ENCODE peak calls at places on chromosomes 16 and 17, in eight cellular contexts. One of them, this sample, is unnamed.

GRCh38 chr16:87140211-87141200 is 176.7 kb downstream of the C16orf95 start:
- DNase-seq in hepatocyte: no peak
- DNase-seq in HFF-Myc: no peak
- DNase-seq in ovary: no peak
- DNase-seq in lung: no peak
- DNase-seq in heart right ventricle: no peak
- DNase-seq in fibroblast of mammary gland: no peak
- DNase-seq in pancreas: no peak
- DNase-seq in this sample: no peak

GRCh38 chr17:38868095-38868967 is 1.5 kb upstream of the LASP1 start:
- DNase-seq in hepatocyte: peak
- DNase-seq in HFF-Myc: no peak
- DNase-seq in ovary: peak
- DNase-seq in lung: peak
- DNase-seq in heart right ventricle: peak
- DNase-seq in fibroblast of mammary gland: peak
- DNase-seq in pancreas: peak
- DNase-seq in this sample: peak

GRCh38 chr17:6940186-6940649 is 55.6 kb upstream of the ALOX12 start:
- DNase-seq in hepatocyte: no peak
- DNase-seq in HFF-Myc: no peak
- DNase-seq in ovary: no peak
- DNase-seq in lung: no peak
- DNase-seq in heart right ventricle: no peak
- DNase-seq in fibroblast of mammary gland: peak
- DNase-seq in pancreas: no peak
- DNase-seq in this sample: no peak

GRCh38 chr16:68200120-68200783 is 35.7 kb downstream of the ESRP2 start:
- DNase-seq in hepatocyte: peak
- DNase-seq in HFF-Myc: no peak
- DNase-seq in ovary: no peak
- DNase-seq in lung: no peak
- DNase-seq in heart right ventricle: no peak
- DNase-seq in fibroblast of mammary gland: peak
- DNase-seq in pancreas: no peak
- DNase-seq in this sample: peak

GRCh38 chr17:7575959-7576358 is 3.5 kb upstream of the CD68 start:
- DNase-seq in hepatocyte: no peak
- DNase-seq in HFF-Myc: no peak
- DNase-seq in ovary: no peak
- DNase-seq in lung: no peak
- DNase-seq in heart right ventricle: no peak
- DNase-seq in fibroblast of mammary gland: no peak
- DNase-seq in pancreas: no peak
- DNase-seq in this sample: no peak

GRCh38 chr17:78474631-78475146 is 96.2 kb downstream of the PGS1 start:
- DNase-seq in hepatocyte: no peak
- DNase-seq in HFF-Myc: no peak
- DNase-seq in ovary: no peak
- DNase-seq in lung: no peak
- DNase-seq in heart right ventricle: no peak
- DNase-seq in fibroblast of mammary gland: no peak
- DNase-seq in pancreas: no peak
- DNase-seq in this sample: no peak

GRCh38 chr17:14923981-14924380 is 341.1 kb downstream of the PMP22 start:
- DNase-seq in hepatocyte: no peak
- DNase-seq in HFF-Myc: no peak
- DNase-seq in ovary: no peak
- DNase-seq in lung: no peak
- DNase-seq in heart right ventricle: no peak
- DNase-seq in fibroblast of mammary gland: peak
- DNase-seq in pancreas: no peak
- DNase-seq in this sample: peak

GRCh38 chr17:6077746-6078145 is 7.6 kb downstream of the WSCD1 start:
- DNase-seq in hepatocyte: no peak
- DNase-seq in HFF-Myc: no peak
- DNase-seq in ovary: no peak
- DNase-seq in lung: no peak
- DNase-seq in heart right ventricle: no peak
- DNase-seq in fibroblast of mammary gland: no peak
- DNase-seq in pancreas: no peak
- DNase-seq in this sample: no peak

GRCh38 chr17:46200200-46200599 is 7.0 kb upstream of the KANSL1 start:
- DNase-seq in hepatocyte: no peak
- DNase-seq in HFF-Myc: no peak
- DNase-seq in ovary: no peak
- DNase-seq in lung: no peak
- DNase-seq in heart right ventricle: no peak
- DNase-seq in fibroblast of mammary gland: no peak
- DNase-seq in pancreas: no peak
- DNase-seq in this sample: no peak

GRCh38 chr16:55656695-55657092 is 906 bp downstream of the SLC6A2 start:
- DNase-seq in hepatocyte: no peak
- DNase-seq in HFF-Myc: no peak
- DNase-seq in ovary: no peak
- DNase-seq in lung: no peak
- DNase-seq in heart right ventricle: no peak
- DNase-seq in fibroblast of mammary gland: no peak
- DNase-seq in pancreas: no peak
- DNase-seq in this sample: no peak
- H3K4me3 ChIP-seq in hepatocyte: no peak
- H3K4me3 ChIP-seq in HFF-Myc: no peak
- H3K4me3 ChIP-seq in ovary: no peak
- H3K4me3 ChIP-seq in lung: no peak
- H3K4me3 ChIP-seq in heart right ventricle: no peak
- H3K4me3 ChIP-seq in fibroblast of mammary gland: no peak
- H3K4me3 ChIP-seq in pancreas: peak
- H3K4me3 ChIP-seq in this sample: no peak

GRCh38 chr17:77033892-77034404 is 106.8 kb upstream of the SEC14L1 start:
- DNase-seq in hepatocyte: no peak
- DNase-seq in HFF-Myc: no peak
- DNase-seq in ovary: no peak
- DNase-seq in lung: no peak
- DNase-seq in heart right ventricle: no peak
- DNase-seq in fibroblast of mammary gland: no peak
- DNase-seq in pancreas: no peak
- DNase-seq in this sample: no peak
- TF ChIP-seq CTCF in hepatocyte: no peak
- TF ChIP-seq CTCF in HFF-Myc: no peak
- TF ChIP-seq CTCF in ovary: no peak
- TF ChIP-seq CTCF in lung: no peak
- TF ChIP-seq CTCF in heart right ventricle: no peak
- TF ChIP-seq CTCF in fibroblast of mammary gland: no peak
- TF ChIP-seq CTCF in pancreas: no peak
- TF ChIP-seq CTCF in this sample: no peak

GRCh38 chr17:81403671-81404534 is 8.6 kb downstream of the BAHCC1 start:
- DNase-seq in hepatocyte: no peak
- DNase-seq in HFF-Myc: no peak
- DNase-seq in ovary: no peak
- DNase-seq in lung: no peak
- DNase-seq in heart right ventricle: no peak
- DNase-seq in fibroblast of mammary gland: no peak
- DNase-seq in pancreas: no peak
- DNase-seq in this sample: no peak
- H3K4me3 ChIP-seq in hepatocyte: no peak
- H3K4me3 ChIP-seq in HFF-Myc: no peak
- H3K4me3 ChIP-seq in ovary: peak
- H3K4me3 ChIP-seq in lung: no peak
- H3K4me3 ChIP-seq in heart right ventricle: peak
- H3K4me3 ChIP-seq in fibroblast of mammary gland: no peak
- H3K4me3 ChIP-seq in pancreas: no peak
- H3K4me3 ChIP-seq in this sample: no peak

GRCh38 chr17:74755533-74755932 is 7.1 kb downstream of the NHERF1 start:
- DNase-seq in hepatocyte: no peak
- DNase-seq in HFF-Myc: no peak
- DNase-seq in ovary: no peak
- DNase-seq in lung: no peak
- DNase-seq in heart right ventricle: no peak
- DNase-seq in fibroblast of mammary gland: no peak
- DNase-seq in pancreas: no peak
- DNase-seq in this sample: no peak
- TF ChIP-seq CTCF in hepatocyte: no peak
- TF ChIP-seq CTCF in HFF-Myc: no peak
- TF ChIP-seq CTCF in ovary: no peak
- TF ChIP-seq CTCF in lung: no peak
- TF ChIP-seq CTCF in heart right ventricle: no peak
- TF ChIP-seq CTCF in fibroblast of mammary gland: no peak
- TF ChIP-seq CTCF in pancreas: no peak
- TF ChIP-seq CTCF in this sample: no peak

GRCh38 chr17:2723505-2723996 is 12.0 kb upstream of the CLUH start:
- DNase-seq in hepatocyte: no peak
- DNase-seq in HFF-Myc: no peak
- DNase-seq in ovary: no peak
- DNase-seq in lung: no peak
- DNase-seq in heart right ventricle: no peak
- DNase-seq in fibroblast of mammary gland: no peak
- DNase-seq in pancreas: no peak
- DNase-seq in this sample: no peak
- H3K4me3 ChIP-seq in hepatocyte: no peak
- H3K4me3 ChIP-seq in HFF-Myc: no peak
- H3K4me3 ChIP-seq in ovary: no peak
- H3K4me3 ChIP-seq in lung: no peak
- H3K4me3 ChIP-seq in heart right ventricle: peak
- H3K4me3 ChIP-seq in fibroblast of mammary gland: no peak
- H3K4me3 ChIP-seq in pancreas: no peak
- H3K4me3 ChIP-seq in this sample: no peak

GRCh38 chr17:28675980-28676379 is 14.0 kb downstream of the SUPT6H start:
- DNase-seq in hepatocyte: peak
- DNase-seq in HFF-Myc: no peak
- DNase-seq in ovary: no peak
- DNase-seq in lung: no peak
- DNase-seq in heart right ventricle: no peak
- DNase-seq in fibroblast of mammary gland: no peak
- DNase-seq in pancreas: no peak
- DNase-seq in this sample: no peak
- TF ChIP-seq CTCF in hepatocyte: peak
- TF ChIP-seq CTCF in HFF-Myc: peak
- TF ChIP-seq CTCF in ovary: no peak
- TF ChIP-seq CTCF in lung: no peak
- TF ChIP-seq CTCF in heart right ventricle: peak
- TF ChIP-seq CTCF in fibroblast of mammary gland: no peak
- TF ChIP-seq CTCF in pancreas: no peak
- TF ChIP-seq CTCF in this sample: peak

DNA sequence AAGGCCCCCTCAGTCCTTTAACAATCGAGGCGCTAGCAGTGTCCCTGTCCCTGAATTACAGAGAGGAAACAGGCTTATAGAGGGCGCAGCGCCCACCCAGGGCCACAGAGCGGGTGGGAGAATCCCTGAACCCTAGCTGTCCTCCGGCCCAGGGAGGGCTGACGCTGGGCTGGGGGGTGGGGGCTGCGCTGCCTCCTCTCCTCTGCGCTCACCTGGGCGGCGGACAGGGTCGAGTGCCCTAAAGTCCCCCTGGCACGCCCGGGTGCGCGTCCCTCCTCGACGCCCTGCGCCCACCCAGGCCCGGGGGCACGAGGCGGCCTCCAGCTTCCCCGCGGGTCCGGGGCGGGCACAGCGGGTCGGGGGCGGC is 200.4 kb upstream of the N4BP1 start:
- DNase-seq in hepatocyte: no peak
- DNase-seq in HFF-Myc: no peak
- DNase-seq in ovary: no peak
- DNase-seq in lung: peak
- DNase-seq in heart right ventricle: no peak
- DNase-seq in fibroblast of mammary gland: no peak
- DNase-seq in pancreas: no peak
- DNase-seq in this sample: no peak
- H3K4me3 ChIP-seq in hepatocyte: no peak
- H3K4me3 ChIP-seq in HFF-Myc: no peak
- H3K4me3 ChIP-seq in ovary: no peak
- H3K4me3 ChIP-seq in lung: no peak
- H3K4me3 ChIP-seq in heart right ventricle: peak
- H3K4me3 ChIP-seq in fibroblast of mammary gland: no peak
- H3K4me3 ChIP-seq in pancreas: peak
- H3K4me3 ChIP-seq in this sample: no peak

This sample was measured in fibroblast of pulmonary artery.